ENCODE peak calls at places on chromosomes 4 and X, in seven cellular contexts. J is IMR-90, T is NB4, P is spleen, S is ovary, M is GM12892, D is tibial nerve. G is an unnamed sample.

GRCh38 chr4:2832981-2833670 is 10.5 kb upstream of the ADD1 start:
- DNase-seq in J (no peak), T (no peak), P (no peak), S (no peak), M (no peak), D (no peak), G (no peak)

GRCh38 chr4:145540235-145540634 is 58.6 kb downstream of the SMAD1 start:
- DNase-seq in J (peak), T (no peak), P (no peak), S (no peak), M (no peak), D (no peak), G (no peak)

GRCh38 chr4:133058701-133059100 is 90.4 kb upstream of the PCDH10 start:
- DNase-seq in J (no peak), T (no peak), P (no peak), S (no peak), M (no peak), D (no peak), G (no peak)

GRCh38 chr4:155248002-155248896 is 39.8 kb downstream of the NPY2R start:
- DNase-seq in J (no peak), T (no peak), P (no peak), S (no peak), M (no peak), D (no peak), G (no peak)

GRCh38 chr4:158168606-158169005 is 4.2 kb downstream of the GASK1B start:
- DNase-seq in J (no peak), T (no peak), P (no peak), S (no peak), M (no peak), D (no peak), G (no peak)

GRCh38 chrX:70196961-70197805 is 19.9 kb downstream of the DGAT2L6 start:
- DNase-seq in J (peak), T (peak), P (no peak), S (no peak), M (no peak), D (peak), G (peak)

GRCh38 chr4:7206385-7206784 is 14.0 kb downstream of the SORCS2 start:
- DNase-seq in J (peak), T (no peak), P (no peak), S (no peak), M (no peak), D (no peak), G (peak)

GRCh38 chr4:42452823-42453222 is 55.5 kb downstream of the SHISA3 start:
- DNase-seq in J (no peak), T (no peak), P (no peak), S (no peak), M (no peak), D (no peak), G (no peak)

GRCh38 chrX:119735467-119735866 is 22.9 kb upstream of the SOWAHD start:
- DNase-seq in J (no peak), T (no peak), P (peak), S (no peak), M (no peak), D (no peak), G (no peak)

GRCh38 chr4:150525321-150525868 is 56.6 kb upstream of the MAB21L2 start:
- DNase-seq in J (no peak), T (no peak), P (no peak), S (no peak), M (no peak), D (no peak), G (no peak)

GRCh38 chr4:13313856-13314255 is 170.3 kb downstream of the RAB28 start:
- DNase-seq in J (no peak), T (no peak), P (no peak), S (no peak), M (no peak), D (no peak), G (no peak)

DNA sequence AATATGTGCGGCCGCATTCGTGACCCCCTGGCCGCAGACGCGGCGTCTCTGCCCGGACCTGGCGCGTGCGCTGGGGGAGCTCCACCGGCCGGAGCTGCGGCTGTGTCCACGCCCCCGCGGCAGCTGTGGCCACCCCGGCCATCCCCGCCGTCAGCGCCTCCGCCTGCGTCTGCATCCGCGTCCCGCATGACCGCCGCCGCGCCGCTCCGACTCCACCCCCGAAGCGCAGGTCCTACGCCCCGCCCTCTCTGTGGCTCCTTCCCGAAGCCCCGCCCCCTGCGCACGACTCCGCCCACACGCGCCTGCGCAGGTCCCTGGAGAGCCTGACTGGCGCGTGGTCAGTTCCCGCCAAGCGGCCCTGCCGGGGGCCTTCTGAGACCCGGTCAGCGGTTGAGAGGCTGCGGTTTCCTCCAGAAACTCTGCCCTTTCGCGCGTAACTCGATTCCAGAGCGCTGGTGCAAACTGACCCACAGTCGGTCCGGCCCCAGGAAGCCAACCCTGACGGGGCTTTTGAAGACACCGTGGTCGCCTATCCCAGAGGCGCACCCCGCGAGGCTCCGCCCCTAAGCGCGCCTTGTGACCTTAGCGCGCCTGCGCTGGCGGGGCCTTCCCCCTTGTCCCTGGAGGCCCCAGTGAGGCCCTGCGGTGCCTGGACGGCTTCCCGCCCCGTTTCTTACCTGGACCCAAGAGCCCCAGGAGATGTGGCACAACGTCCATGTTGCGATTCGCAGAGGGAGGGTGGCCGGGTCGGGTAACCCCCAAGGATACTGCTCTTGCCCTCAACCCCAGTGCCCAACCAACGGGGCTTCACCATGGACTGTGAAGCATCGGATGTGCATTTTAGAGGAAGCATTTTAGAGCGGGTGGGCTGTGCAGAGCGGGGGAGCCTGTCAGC is at the start of gene LAGE3:
- DNase-seq in J (peak), T (peak), P (peak), S (peak), M (peak), D (peak), G (peak)
- TF ChIP-seq POLR2A in J (no peak), T (peak), P (no peak), S (peak), M (peak), D (peak), G (peak)

GRCh38 chr4:121696140-121696640 is 590 bp downstream of the ANXA5 start:
- DNase-seq in J (peak), T (peak), P (peak), S (peak), M (no peak), D (peak), G (no peak)
- TF ChIP-seq POLR2A in J (peak), T (no peak), P (no peak), S (peak), M (no peak), D (no peak), G (no peak)

GRCh38 chr4:134936014-134936413 is 734.4 kb upstream of the PABPC4L start:
- DNase-seq in J (no peak), T (no peak), P (no peak), S (no peak), M (no peak), D (no peak), G (no peak)
- TF ChIP-seq POLR2A in J (no peak), T (no peak), P (no peak), S (no peak), M (no peak), D (no peak), G (no peak)

GRCh38 chr4:15778742-15779231 is 659 bp downstream of the CD38 start:
- DNase-seq in J (no peak), T (peak), P (peak), S (peak), M (peak), D (no peak), G (no peak)

GRCh38 chr4:15777697-15778096 is 431 bp upstream of the CD38 start:
- DNase-seq in J (no peak), T (peak), P (no peak), S (no peak), M (no peak), D (no peak), G (no peak)

GRCh38 chr4:15779336-15779735 is 1.2 kb downstream of the CD38 start:
- DNase-seq in J (peak), T (peak), P (no peak), S (peak), M (no peak), D (peak), G (no peak)

GRCh38 chr4:15776871-15777648 is 1.1 kb upstream of the CD38 start:
- DNase-seq in J (no peak), T (peak), P (no peak), S (no peak), M (no peak), D (no peak), G (no peak)

DNA sequence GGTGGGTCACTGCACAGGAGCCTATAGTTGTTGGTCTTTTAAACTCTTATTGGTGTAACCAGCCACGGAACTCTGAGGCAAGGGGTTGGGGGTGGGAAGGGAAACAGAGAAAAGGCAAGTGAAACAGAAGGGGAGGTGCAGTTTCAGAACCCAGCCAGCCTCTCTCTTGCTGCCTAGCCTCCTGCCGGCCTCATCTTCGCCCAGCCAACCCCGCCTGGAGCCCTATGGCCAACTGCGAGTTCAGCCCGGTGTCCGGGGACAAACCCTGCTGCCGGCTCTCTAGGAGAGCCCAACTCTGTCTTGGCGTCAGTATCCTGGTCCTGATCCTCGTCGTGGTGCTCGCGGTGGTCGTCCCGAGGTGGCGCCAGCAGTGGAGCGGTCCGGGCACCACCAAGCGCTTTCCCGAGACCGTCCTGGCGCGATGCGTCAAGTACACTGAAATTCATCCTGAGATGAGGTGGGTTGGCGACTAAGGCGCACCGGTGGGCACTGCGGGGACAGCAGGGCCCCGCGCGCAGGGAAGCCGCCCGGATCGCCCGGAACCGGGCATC is at the start of gene CD38:
- DNase-seq in J (no peak), T (peak), P (peak), S (no peak), M (peak), D (no peak), G (no peak)
- TF ChIP-seq POLR2A in J (no peak), T (no peak), P (no peak), S (no peak), M (no peak), D (no peak), G (no peak)

GRCh38 chrX:105460366-105460765 is 239.9 kb upstream of the TEX13A start:
- DNase-seq in J (no peak), T (no peak), P (no peak), S (no peak), M (no peak), D (no peak), G (no peak)
- TF ChIP-seq POLR2A in J (no peak), T (no peak), P (no peak), S (no peak), M (no peak), D (no peak), G (no peak)

GRCh38 chrX:154397888-154398667 is at the start of gene RPL10:
- DNase-seq in J (peak), T (peak), P (peak), S (peak), M (peak), D (peak), G (peak)

GRCh38 chrX:154401045-154401799 is 3.0 kb downstream of the RPL10 start:
- DNase-seq in J (peak), T (peak), P (no peak), S (no peak), M (no peak), D (no peak), G (no peak)

GRCh38 chrX:154401918-154402621 is 3.9 kb downstream of the RPL10 start:
- DNase-seq in J (peak), T (peak), P (no peak), S (no peak), M (no peak), D (no peak), G (no peak)

GRCh38 chrX:154398668-154399526 is 720 bp downstream of the RPL10 start:
- DNase-seq in J (peak), T (peak), P (peak), S (peak), M (no peak), D (peak), G (no peak)

DNA sequence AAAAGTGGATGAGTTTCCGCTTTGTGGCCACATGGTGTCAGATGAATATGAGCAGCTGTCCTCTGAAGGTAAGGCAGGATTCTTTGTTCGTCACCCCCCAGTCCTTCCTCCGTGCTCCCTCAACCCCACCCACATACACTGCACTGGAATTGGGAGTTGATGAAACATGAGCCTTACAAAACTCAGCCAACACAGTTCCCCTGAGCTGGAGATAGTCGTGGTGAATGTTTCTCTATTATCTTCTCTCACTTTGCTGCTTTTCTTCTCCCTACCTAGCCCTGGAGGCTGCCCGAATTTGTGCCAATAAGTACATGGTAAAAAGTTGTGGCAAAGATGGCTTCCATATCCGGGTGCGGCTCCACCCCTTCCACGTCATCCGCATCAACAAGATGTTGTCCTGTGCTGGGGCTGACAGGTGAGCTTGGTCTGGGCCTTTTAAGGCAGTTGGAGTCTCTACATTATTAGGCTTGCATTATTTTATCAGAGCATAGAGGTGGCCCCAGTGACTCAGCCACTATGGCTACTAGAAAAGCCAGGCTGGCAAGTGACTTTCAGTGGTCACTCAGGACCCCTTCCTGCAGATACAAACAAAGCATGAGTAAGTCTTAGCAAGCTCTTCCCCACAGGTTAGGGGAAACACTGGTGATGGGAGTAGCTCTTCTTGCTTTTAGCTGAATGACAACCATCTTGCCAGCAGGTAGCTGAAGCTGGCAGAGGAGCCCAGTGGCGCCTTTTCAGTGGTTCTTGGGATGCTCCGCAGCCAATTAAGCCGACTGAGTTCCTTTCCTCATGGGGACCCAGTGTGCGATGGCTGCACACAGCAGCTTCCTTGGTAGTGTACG is 1.6 kb downstream of the RPL10 start:
- DNase-seq in J (no peak), T (no peak), P (no peak), S (no peak), M (no peak), D (no peak), G (no peak)
- TF ChIP-seq POLR2A in J (no peak), T (no peak), P (no peak), S (no peak), M (no peak), D (no peak), G (no peak)